ENCODE peak calls at places on chromosomes 12 and 14, in seven cellular contexts. U, I, S, Y, T, V and E are unnamed samples.

GRCh38 chr12:131713349-131713748 is 2.5 kb downstream of the SFSWAP start:
- DNase-seq in S (no peak), V (no peak), T (no peak), Y (no peak), U (no peak), I (peak), E (no peak)

GRCh38 chr14:35369701-35370191 is 34.8 kb downstream of the NFKBIA start:
- DNase-seq in Y (no peak), I (no peak), V (no peak), U (peak), T (peak), S (no peak), E (no peak)

GRCh38 chr12:51051787-51052186 is 3.7 kb downstream of the LETMD1 start:
- DNase-seq in T (no peak), Y (no peak), I (no peak), S (no peak), V (no peak), U (no peak), E (no peak)

GRCh38 chr12:64544796-64545382 is 65.4 kb upstream of the RASSF3 start:
- DNase-seq in Y (no peak), I (no peak), T (no peak), U (no peak), V (no peak), S (no peak), E (no peak)

GRCh38 chr12:50056629-50056976 is 793 bp upstream of the ASIC1 start:
- DNase-seq in I (no peak), S (no peak), U (no peak), Y (no peak), V (no peak), T (no peak), E (no peak)

GRCh38 chr14:24367506-24368214 is at the start of gene NFATC4:
- DNase-seq in V (peak), U (peak), Y (no peak), S (peak), T (peak), I (peak), E (no peak)

GRCh38 chr12:128120035-128120434 is 146.9 kb upstream of the TMEM132C start:
- DNase-seq in T (no peak), V (no peak), U (no peak), S (no peak), Y (no peak), I (no peak), E (no peak)

GRCh38 chr12:25929096-25929637 is 29.3 kb upstream of the RASSF8 start:
- DNase-seq in V (no peak), I (no peak), U (no peak), T (peak), S (no peak), Y (no peak), E (no peak)

GRCh38 chr14:33280646-33281045 is 342.0 kb downstream of the NPAS3 start:
- DNase-seq in V (no peak), T (peak), Y (no peak), U (no peak), S (no peak), I (no peak), E (no peak)

GRCh38 chr12:73421832-73422231 is 1115.8 kb upstream of the ATXN7L3B start:
- DNase-seq in V (no peak), T (peak), Y (no peak), S (no peak), U (no peak), I (no peak), E (no peak)